ENCODE peak calls at places on chromosomes 4 and X, in ten cellular contexts. One of them, this sample, is unnamed.

GRCh38 chrX:120365320-120365719 is 3.4 kb downstream of the ATP1B4 start:
- DNase-seq in A673: peak; percentile 42
- DNase-seq in right lobe of liver: peak; percentile 54
- DNase-seq in cardiac muscle cell: peak; percentile 17
- DNase-seq in adrenal gland: peak; percentile 22
- DNase-seq in SJSA1: peak; percentile 41
- DNase-seq in psoas muscle: peak; percentile 76
- DNase-seq in PC-3: peak; percentile 46
- DNase-seq in keratinocyte: no peak
- DNase-seq in suprapubic skin: no peak
- DNase-seq in this sample: peak; percentile 31

GRCh38 chr4:39469429-39470077 is 10.7 kb downstream of the LIAS start:
- DNase-seq in cardiac muscle cell: peak; percentile 90
- DNase-seq in SJSA1: peak; percentile 60
- DNase-seq in A673: peak; percentile 92
- DNase-seq in adrenal gland: peak; percentile 49
- DNase-seq in keratinocyte: no peak
- DNase-seq in psoas muscle: no peak
- DNase-seq in PC-3: peak; percentile 85
- DNase-seq in right lobe of liver: peak; percentile 66
- DNase-seq in suprapubic skin: no peak
- DNase-seq in this sample: peak; percentile 49

GRCh38 chrX:106894392-106894909 is 8.7 kb downstream of the RIPPLY1 start:
- DNase-seq in keratinocyte: no peak
- DNase-seq in suprapubic skin: no peak
- DNase-seq in adrenal gland: peak; percentile 70
- DNase-seq in A673: peak; percentile 78
- DNase-seq in cardiac muscle cell: peak; percentile 81
- DNase-seq in right lobe of liver: peak; percentile 59
- DNase-seq in psoas muscle: peak; percentile 32
- DNase-seq in SJSA1: peak; percentile 64
- DNase-seq in PC-3: peak; percentile 82
- DNase-seq in this sample: peak; percentile 58

GRCh38 chr4:126777649-126778048 is 855.1 kb upstream of the INTU start:
- DNase-seq in right lobe of liver: no peak
- DNase-seq in adrenal gland: no peak
- DNase-seq in SJSA1: no peak
- DNase-seq in keratinocyte: no peak
- DNase-seq in PC-3: no peak
- DNase-seq in psoas muscle: no peak
- DNase-seq in A673: peak; percentile 2
- DNase-seq in suprapubic skin: no peak
- DNase-seq in cardiac muscle cell: peak; percentile 51
- DNase-seq in this sample: no peak

GRCh38 chr4:173485164-173485563 is 44.9 kb downstream of the HAND2 start:
- DNase-seq in suprapubic skin: no peak
- DNase-seq in adrenal gland: no peak
- DNase-seq in keratinocyte: no peak
- DNase-seq in PC-3: no peak
- DNase-seq in cardiac muscle cell: no peak
- DNase-seq in psoas muscle: no peak
- DNase-seq in right lobe of liver: no peak
- DNase-seq in SJSA1: no peak
- DNase-seq in A673: no peak
- DNase-seq in this sample: no peak

GRCh38 chr4:21992330-21992729 is 43.8 kb upstream of the KCNIP4 start:
- DNase-seq in SJSA1: no peak
- DNase-seq in keratinocyte: no peak
- DNase-seq in psoas muscle: no peak
- DNase-seq in adrenal gland: no peak
- DNase-seq in right lobe of liver: no peak
- DNase-seq in suprapubic skin: no peak
- DNase-seq in A673: no peak
- DNase-seq in cardiac muscle cell: peak; percentile 26
- DNase-seq in PC-3: no peak
- DNase-seq in this sample: no peak

GRCh38 chr4:137852326-137852725 is 320.0 kb upstream of the PCDH18 start:
- DNase-seq in cardiac muscle cell: no peak
- DNase-seq in PC-3: no peak
- DNase-seq in keratinocyte: no peak
- DNase-seq in suprapubic skin: no peak
- DNase-seq in A673: no peak
- DNase-seq in psoas muscle: no peak
- DNase-seq in adrenal gland: no peak
- DNase-seq in SJSA1: no peak
- DNase-seq in right lobe of liver: no peak
- DNase-seq in this sample: no peak

GRCh38 chrX:23989689-23990088 is 37.3 kb downstream of the KLHL15 start:
- DNase-seq in keratinocyte: no peak
- DNase-seq in PC-3: no peak
- DNase-seq in A673: no peak
- DNase-seq in adrenal gland: no peak
- DNase-seq in cardiac muscle cell: no peak
- DNase-seq in right lobe of liver: no peak
- DNase-seq in suprapubic skin: no peak
- DNase-seq in psoas muscle: no peak
- DNase-seq in SJSA1: no peak
- DNase-seq in this sample: no peak

GRCh38 chrX:105829006-105829405 is 6.7 kb downstream of the NRK start:
- DNase-seq in right lobe of liver: no peak
- DNase-seq in suprapubic skin: no peak
- DNase-seq in cardiac muscle cell: no peak
- DNase-seq in adrenal gland: no peak
- DNase-seq in A673: no peak
- DNase-seq in SJSA1: no peak
- DNase-seq in keratinocyte: no peak
- DNase-seq in psoas muscle: no peak
- DNase-seq in PC-3: peak; percentile 16
- DNase-seq in this sample: no peak

GRCh38 chr4:74206088-74206826 is 48.3 kb downstream of the MTHFD2L start:
- DNase-seq in cardiac muscle cell: peak; percentile 71
- DNase-seq in SJSA1: peak; percentile 62
- DNase-seq in psoas muscle: no peak
- DNase-seq in keratinocyte: no peak
- DNase-seq in right lobe of liver: no peak
- DNase-seq in PC-3: no peak
- DNase-seq in A673: no peak
- DNase-seq in suprapubic skin: no peak
- DNase-seq in adrenal gland: no peak
- DNase-seq in this sample: no peak

GRCh38 chrX:46125139-46125538 is 420.1 kb downstream of the ZNF674 start:
- DNase-seq in A673: peak; percentile 3
- DNase-seq in PC-3: no peak
- DNase-seq in suprapubic skin: no peak
- DNase-seq in adrenal gland: no peak
- DNase-seq in right lobe of liver: no peak
- DNase-seq in psoas muscle: no peak
- DNase-seq in SJSA1: no peak
- DNase-seq in keratinocyte: no peak
- DNase-seq in cardiac muscle cell: peak; percentile 3
- DNase-seq in this sample: no peak

GRCh38 chr4:90030202-90030601 is 97.0 kb upstream of the CCSER1 start:
- DNase-seq in SJSA1: no peak
- DNase-seq in right lobe of liver: no peak
- DNase-seq in A673: no peak
- DNase-seq in psoas muscle: no peak
- DNase-seq in PC-3: no peak
- DNase-seq in adrenal gland: no peak
- DNase-seq in cardiac muscle cell: no peak
- DNase-seq in suprapubic skin: no peak
- DNase-seq in keratinocyte: no peak
- DNase-seq in this sample: no peak

GRCh38 chrX:16119353-16120220 is 3.8 kb upstream of the GRPR start:
- DNase-seq in PC-3: no peak
- DNase-seq in right lobe of liver: no peak
- DNase-seq in suprapubic skin: no peak
- DNase-seq in cardiac muscle cell: no peak
- DNase-seq in adrenal gland: no peak
- DNase-seq in SJSA1: no peak
- DNase-seq in psoas muscle: no peak
- DNase-seq in A673: no peak
- DNase-seq in keratinocyte: no peak
- DNase-seq in this sample: no peak

GRCh38 chrX:131728295-131729145 is 184.6 kb downstream of the OR13H1 start:
- DNase-seq in A673: peak; percentile 87
- DNase-seq in right lobe of liver: no peak
- DNase-seq in keratinocyte: no peak
- DNase-seq in cardiac muscle cell: no peak
- DNase-seq in SJSA1: no peak
- DNase-seq in PC-3: no peak
- DNase-seq in suprapubic skin: peak; percentile 81
- DNase-seq in adrenal gland: peak; percentile 90
- DNase-seq in psoas muscle: peak; percentile 55
- DNase-seq in this sample: peak; percentile 69

DNA sequence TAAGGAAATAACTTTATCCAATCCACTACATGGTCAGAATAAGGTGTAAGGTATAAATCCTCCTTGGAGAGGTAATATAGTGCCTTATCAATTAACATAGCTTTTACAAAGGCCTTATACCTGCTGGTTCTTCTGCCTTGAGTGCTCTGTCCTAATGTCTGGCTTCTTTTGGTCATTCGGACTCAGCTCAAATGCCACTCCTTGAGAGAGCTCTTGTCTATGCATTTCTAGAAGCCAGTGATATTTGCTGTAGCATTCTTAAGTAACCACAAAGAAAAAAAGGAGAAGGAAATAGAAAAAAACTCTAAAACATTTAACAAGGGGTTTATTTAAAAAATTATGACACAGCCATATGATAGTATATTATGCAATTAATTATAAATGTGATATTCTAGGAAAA is 444.8 kb upstream of the SLIT2 start:
- DNase-seq in A673: no peak
- DNase-seq in PC-3: no peak
- DNase-seq in adrenal gland: no peak
- DNase-seq in SJSA1: no peak
- DNase-seq in keratinocyte: no peak
- DNase-seq in psoas muscle: no peak
- DNase-seq in right lobe of liver: no peak
- DNase-seq in suprapubic skin: no peak
- DNase-seq in cardiac muscle cell: no peak
- DNase-seq in this sample: no peak
- H3K4me1 ChIP-seq in A673: no peaks in the 10 kb centered on the region
- H3K4me1 ChIP-seq in PC-3: peaks cover 11% of the 10 kb centered on the region
- H3K4me1 ChIP-seq in adrenal gland: no peaks in the 10 kb centered on the region
- H3K4me1 ChIP-seq in SJSA1: peaks cover 9% of the 10 kb centered on the region
- H3K4me1 ChIP-seq in keratinocyte: no peaks in the 10 kb centered on the region
- H3K4me1 ChIP-seq in psoas muscle: no peaks in the 10 kb centered on the region
- H3K4me1 ChIP-seq in right lobe of liver: no peaks in the 10 kb centered on the region
- H3K4me1 ChIP-seq in suprapubic skin: no peaks in the 10 kb centered on the region
- H3K4me1 ChIP-seq in cardiac muscle cell: peaks cover 12% of the 10 kb centered on the region
- H3K4me1 ChIP-seq in this sample: no peaks in the 10 kb centered on the region

GRCh38 chr4:7210818-7211217 is 18.5 kb downstream of the SORCS2 start:
- DNase-seq in right lobe of liver: no peak
- DNase-seq in PC-3: peak; percentile 70
- DNase-seq in psoas muscle: no peak
- DNase-seq in cardiac muscle cell: peak; percentile 79
- DNase-seq in suprapubic skin: no peak
- DNase-seq in keratinocyte: no peak
- DNase-seq in A673: no peak
- DNase-seq in SJSA1: no peak
- DNase-seq in adrenal gland: no peak
- DNase-seq in this sample: no peak

GRCh38 chr4:7207791-7208231 is 15.5 kb downstream of the SORCS2 start:
- DNase-seq in keratinocyte: no peak
- DNase-seq in suprapubic skin: no peak
- DNase-seq in SJSA1: no peak
- DNase-seq in A673: no peak
- DNase-seq in cardiac muscle cell: peak; percentile 58
- DNase-seq in right lobe of liver: no peak
- DNase-seq in psoas muscle: no peak
- DNase-seq in PC-3: no peak
- DNase-seq in adrenal gland: no peak
- DNase-seq in this sample: no peak

GRCh38 chr4:7209699-7210098 is 17.4 kb downstream of the SORCS2 start:
- DNase-seq in A673: no peak
- DNase-seq in adrenal gland: no peak
- DNase-seq in right lobe of liver: peak; percentile 90
- DNase-seq in SJSA1: no peak
- DNase-seq in keratinocyte: no peak
- DNase-seq in cardiac muscle cell: peak; percentile 29
- DNase-seq in suprapubic skin: no peak
- DNase-seq in psoas muscle: no peak
- DNase-seq in PC-3: peak; percentile 51
- DNase-seq in this sample: no peak

GRCh38 chr4:7206856-7207567 is 14.7 kb downstream of the SORCS2 start:
- DNase-seq in psoas muscle: peak; percentile 89
- DNase-seq in keratinocyte: no peak
- DNase-seq in suprapubic skin: peak; percentile 78
- DNase-seq in right lobe of liver: peak; percentile 68
- DNase-seq in cardiac muscle cell: peak; percentile 92
- DNase-seq in A673: peak; percentile 28
- DNase-seq in adrenal gland: peak; percentile 74
- DNase-seq in PC-3: peak; percentile 82
- DNase-seq in SJSA1: peak; percentile 63
- DNase-seq in this sample: peak; percentile 92

GRCh38 chr4:7208509-7209451 is 16.4 kb downstream of the SORCS2 start:
- DNase-seq in suprapubic skin: no peak
- DNase-seq in cardiac muscle cell: no peak
- DNase-seq in adrenal gland: no peak
- DNase-seq in PC-3: no peak
- DNase-seq in SJSA1: no peak
- DNase-seq in psoas muscle: no peak
- DNase-seq in keratinocyte: no peak
- DNase-seq in A673: no peak
- DNase-seq in right lobe of liver: no peak
- DNase-seq in this sample: no peak
- H3K4me1 ChIP-seq in suprapubic skin: peaks cover 58% of the 10 kb centered on the region
- H3K4me1 ChIP-seq in cardiac muscle cell: peaks cover 7% of the 10 kb centered on the region
- H3K4me1 ChIP-seq in adrenal gland: no peaks in the 10 kb centered on the region
- H3K4me1 ChIP-seq in PC-3: peaks cover 74% of the 10 kb centered on the region
- H3K4me1 ChIP-seq in SJSA1: peaks cover 21% of the 10 kb centered on the region
- H3K4me1 ChIP-seq in psoas muscle: peaks cover 23% of the 10 kb centered on the region
- H3K4me1 ChIP-seq in keratinocyte: peaks cover 16% of the 10 kb centered on the region
- H3K4me1 ChIP-seq in A673: no peaks in the 10 kb centered on the region
- H3K4me1 ChIP-seq in right lobe of liver: peaks cover 17% of the 10 kb centered on the region
- H3K4me1 ChIP-seq in this sample: peaks cover 14% of the 10 kb centered on the region

GRCh38 chr4:33658971-33659370 is 2585.3 kb downstream of the ARAP2 start:
- DNase-seq in psoas muscle: no peak
- DNase-seq in keratinocyte: no peak
- DNase-seq in PC-3: no peak
- DNase-seq in SJSA1: no peak
- DNase-seq in suprapubic skin: no peak
- DNase-seq in A673: no peak
- DNase-seq in cardiac muscle cell: peak; percentile 47
- DNase-seq in right lobe of liver: no peak
- DNase-seq in adrenal gland: no peak
- DNase-seq in this sample: no peak

GRCh38 chr4:33661636-33662035 is 2582.7 kb downstream of the ARAP2 start:
- DNase-seq in keratinocyte: no peak
- DNase-seq in cardiac muscle cell: no peak
- DNase-seq in psoas muscle: no peak
- DNase-seq in right lobe of liver: no peak
- DNase-seq in suprapubic skin: no peak
- DNase-seq in adrenal gland: no peak
- DNase-seq in A673: no peak
- DNase-seq in PC-3: no peak
- DNase-seq in SJSA1: no peak
- DNase-seq in this sample: no peak
- H3K4me1 ChIP-seq in keratinocyte: no peaks in the 10 kb centered on the region
- H3K4me1 ChIP-seq in cardiac muscle cell: no peaks in the 10 kb centered on the region
- H3K4me1 ChIP-seq in psoas muscle: no peaks in the 10 kb centered on the region
- H3K4me1 ChIP-seq in right lobe of liver: no peaks in the 10 kb centered on the region
- H3K4me1 ChIP-seq in suprapubic skin: no peaks in the 10 kb centered on the region
- H3K4me1 ChIP-seq in adrenal gland: no peaks in the 10 kb centered on the region
- H3K4me1 ChIP-seq in A673: no peaks in the 10 kb centered on the region
- H3K4me1 ChIP-seq in PC-3: no peaks in the 10 kb centered on the region
- H3K4me1 ChIP-seq in SJSA1: no peaks in the 10 kb centered on the region
- H3K4me1 ChIP-seq in this sample: no peaks in the 10 kb centered on the region

GRCh38 chrX:64850371-64851082 is 125.7 kb downstream of the ZC4H2 start:
- DNase-seq in suprapubic skin: no peak
- DNase-seq in cardiac muscle cell: no peak
- DNase-seq in psoas muscle: no peak
- DNase-seq in SJSA1: no peak
- DNase-seq in PC-3: no peak
- DNase-seq in right lobe of liver: no peak
- DNase-seq in A673: no peak
- DNase-seq in adrenal gland: no peak
- DNase-seq in keratinocyte: no peak
- DNase-seq in this sample: no peak
- H3K4me1 ChIP-seq in suprapubic skin: no peaks in the 10 kb centered on the region
- H3K4me1 ChIP-seq in cardiac muscle cell: no peaks in the 10 kb centered on the region
- H3K4me1 ChIP-seq in psoas muscle: no peaks in the 10 kb centered on the region
- H3K4me1 ChIP-seq in SJSA1: no peaks in the 10 kb centered on the region
- H3K4me1 ChIP-seq in PC-3: no peaks in the 10 kb centered on the region
- H3K4me1 ChIP-seq in right lobe of liver: no peaks in the 10 kb centered on the region
- H3K4me1 ChIP-seq in A673: no peaks in the 10 kb centered on the region
- H3K4me1 ChIP-seq in adrenal gland: no peaks in the 10 kb centered on the region
- H3K4me1 ChIP-seq in keratinocyte: no peaks in the 10 kb centered on the region
- H3K4me1 ChIP-seq in this sample: no peaks in the 10 kb centered on the region